ENCODE peak calls at places on chromosome 12, in four cellular contexts. U, C, H and T are unnamed samples. For H3K27me3, the result is how much of the 10 kb centered on the place peaks cover.

GRCh38 chr12:58268080-58268479 is 326.7 kb downstream of the ATP23 start:
- DNase-seq in H (no peak), U (no peak), C (no peak), T (no peak)

GRCh38 chr12:123059501-123059900 is 79.0 kb downstream of the ARL6IP4 start:
- DNase-seq in U (no peak), H (no peak), C (no peak), T (no peak)

GRCh38 chr12:109721276-109721675 is 7.7 kb downstream of the FAM222A start:
- DNase-seq in H (no peak), C (no peak), U (peak), T (no peak)

GRCh38 chr12:103901518-103902173 is 28.6 kb upstream of the HSP90B1 start:
- DNase-seq in H (no peak), C (no peak), U (no peak), T (no peak)

GRCh38 chr12:120820885-120821510 is 83.2 kb downstream of the SPPL3 start:
- DNase-seq in C (no peak), H (no peak), U (no peak), T (no peak)

GRCh38 chr12:68237523-68238070 is 12.0 kb upstream of the IL26 start:
- DNase-seq in H (peak), U (no peak), C (peak), T (no peak)

GRCh38 chr12:45342848-45343247 is 127.0 kb downstream of the ANO6 start:
- DNase-seq in H (no peak), U (no peak), C (no peak), T (no peak)

GRCh38 chr12:68200854-68201253 is 24.8 kb downstream of the IL26 start:
- DNase-seq in U (no peak), C (peak), H (peak), T (no peak)

GRCh38 chr12:52741378-52742195 is 35.6 kb downstream of the KRT76 start:
- DNase-seq in U (no peak), H (no peak), C (peak), T (peak)

GRCh38 chr12:132333273-132333672 is 3.9 kb upstream of the GALNT9 start:
- DNase-seq in C (no peak), U (no peak), H (no peak), T (no peak)

GRCh38 chr12:50620050-50620974 is 115.5 kb downstream of the DIP2B start:
- DNase-seq in U (peak), H (peak), C (peak), T (peak)

GRCh38 chr12:12784911-12785814 is at the start of gene APOLD1:
- DNase-seq in H (no peak), U (no peak), C (no peak), T (peak)

GRCh38 chr12:99059824-99060526 is 414.9 kb downstream of the APAF1 start:
- DNase-seq in H (peak), C (peak), U (no peak), T (peak)

GRCh38 chr12:62679569-62679968 is 212.9 kb downstream of the MON2 start:
- DNase-seq in H (no peak), U (no peak), C (no peak), T (no peak)

GRCh38 chr12:52203126-52203921 is 11.5 kb upstream of the KRT80 start:
- DNase-seq in H (peak), C (peak), U (peak), T (peak)

GRCh38 chr12:84077692-84078091 is 834.9 kb downstream of the SLC6A15 start:
- DNase-seq in H (no peak), C (no peak), U (no peak), T (no peak)

GRCh38 chr12:98895086-98895651 is 250.1 kb downstream of the APAF1 start:
- DNase-seq in U (peak), H (no peak), C (no peak), T (no peak)

GRCh38 chr12:116299548-116300150 is 22.2 kb upstream of the MED13L start:
- DNase-seq in H (no peak), C (no peak), U (no peak), T (peak)

GRCh38 chr12:62631531-62632520 is 165.2 kb downstream of the MON2 start:
- DNase-seq in U (peak), C (peak), H (peak), T (peak)

GRCh38 chr12:109706747-109707469 is 6.7 kb upstream of the FAM222A start:
- DNase-seq in H (no peak), U (no peak), C (no peak), T (no peak)

GRCh38 chr12:20527396-20528154 is 159.2 kb downstream of the PDE3A start:
- DNase-seq in C (peak), U (no peak), H (no peak), T (no peak)

GRCh38 chr12:25796523-25797000 is 161.9 kb upstream of the RASSF8 start:
- DNase-seq in C (peak), U (no peak), H (no peak), T (no peak)

GRCh38 chr12:6135071-6135470 is 10.6 kb upstream of the VWF start:
- DNase-seq in U (no peak), H (no peak), C (peak), T (no peak)

GRCh38 chr12:4032906-4033628 is 159.9 kb upstream of the PARP11 start:
- DNase-seq in U (no peak), C (peak), H (no peak), T (peak)

GRCh38 chr12:120249266-120249874 is 16.2 kb downstream of the PXN start:
- DNase-seq in H (no peak), C (no peak), U (no peak), T (no peak)

GRCh38 chr12:119630962-119631550 is 36.9 kb upstream of the PRKAB1 start:
- DNase-seq in U (no peak), H (no peak), C (no peak), T (no peak)

GRCh38 chr12:38771871-38772270 is 133.5 kb downstream of the CPNE8 start:
- DNase-seq in U (no peak), H (no peak), C (no peak), T (no peak)

GRCh38 chr12:96986883-96987523 is 79.9 kb downstream of the NEDD1 start:
- DNase-seq in U (no peak), H (no peak), C (no peak), T (no peak)

GRCh38 chr12:56528836-56529235 is 7.2 kb downstream of the RBMS2 start:
- DNase-seq in H (no peak), C (peak), U (no peak), T (no peak)

GRCh38 chr12:113786107-113786506 is 180.0 kb downstream of the RBM19 start:
- DNase-seq in C (no peak), U (no peak), H (no peak), T (no peak)

GRCh38 chr12:119710374-119710773 is 42.4 kb downstream of the PRKAB1 start:
- DNase-seq in C (no peak), U (no peak), H (no peak), T (no peak)

DNA sequence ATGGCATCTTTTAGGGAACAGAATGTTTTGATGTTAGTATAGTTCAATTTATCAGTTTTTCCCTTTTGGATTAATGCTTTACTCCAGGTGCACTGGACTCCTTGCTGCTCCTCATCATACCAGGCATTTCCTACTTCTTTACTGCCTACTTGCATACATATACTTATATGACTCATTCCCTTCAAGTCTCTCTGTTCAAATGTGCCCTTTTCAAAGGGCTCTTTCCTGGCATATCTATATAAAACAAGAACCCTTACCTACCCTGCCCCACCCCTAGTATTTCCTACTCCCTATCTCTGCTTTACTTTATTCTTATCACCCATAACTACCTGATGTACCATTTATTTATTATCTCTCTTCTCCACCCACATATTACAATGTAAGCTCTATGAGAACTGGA is 90.6 kb downstream of the CAPZA3 start:
- DNase-seq in H (no peak), C (no peak), U (no peak), T (no peak)
- H3K4me3 ChIP-seq in H (no peak), C (no peak), U (no peak), T (no peak)

GRCh38 chr12:110872100-110872499 is 25.3 kb downstream of the CCDC63 start:
- DNase-seq in U (no peak), C (no peak), H (no peak), T (no peak)
- H3K27me3 ChIP-seq in U (under half), C (under half), H (under half), T (under half)

GRCh38 chr12:8662592-8662991 is at the start of gene MFAP5:
- DNase-seq in H (peak), C (peak), U (no peak), T (peak)
- H3K4me3 ChIP-seq in H (peak), C (peak), U (no peak), T (peak)

DNA sequence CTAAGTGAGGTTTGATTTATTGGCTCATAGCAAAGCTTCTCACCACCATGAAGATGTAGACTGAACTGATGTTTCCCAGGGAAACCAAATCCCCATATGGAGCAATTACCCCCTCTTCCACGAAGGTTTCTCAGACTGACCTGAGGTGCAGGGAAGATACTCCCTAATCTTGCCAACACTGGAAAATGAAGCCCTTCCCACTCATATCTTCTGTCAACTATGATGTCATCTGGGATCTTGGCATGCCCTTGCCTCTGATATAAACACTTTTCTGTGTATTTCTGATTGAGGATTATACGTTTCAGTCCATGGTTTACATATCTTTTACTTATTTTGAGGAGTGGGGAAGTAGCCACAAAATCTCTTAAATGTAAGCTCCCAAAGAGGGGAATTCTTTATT is 14.1 kb upstream of the CISTR start:
- DNase-seq in U (no peak), H (no peak), C (no peak), T (no peak)
- H3K27me3 ChIP-seq in U (under half), H (under half), C (under half), T (under half)

GRCh38 chr12:91382081-91382543 is 199.5 kb upstream of the DCN start:
- DNase-seq in H (no peak), C (peak), U (peak), T (peak)
- H3K4me3 ChIP-seq in H (peak), C (peak), U (peak), T (peak)